ENCODE peak calls at places on chromosomes 4 and X, in seven cellular contexts. O is SK-N-SH, Z is HCT116, Q is NT2/D1, J is HepG2, F is GM12878, P is K562. Y is an unnamed sample.

GRCh38 chr4:174631901-174632758 is 109.8 kb upstream of the HPGD start:
- DNase-seq in O (peak), Z (peak), Q (peak), J (peak), F (no peak), P (peak), Y (no peak)

GRCh38 chr4:148834804-148835598 is 392.8 kb upstream of the NR3C2 start:
- DNase-seq in O (no peak), Z (no peak), Q (no peak), J (no peak), F (no peak), P (no peak), Y (no peak)

GRCh38 chrX:101460669-101461068 is 24.6 kb upstream of the ARMCX4 start:
- DNase-seq in O (no peak), Z (no peak), Q (no peak), J (no peak), F (no peak), P (no peak), Y (no peak)

GRCh38 chr4:184598753-184599491 is 50.3 kb downstream of the CASP3 start:
- DNase-seq in O (no peak), Z (no peak), Q (no peak), J (no peak), F (no peak), P (no peak), Y (no peak)

GRCh38 chr4:177108708-177109107 is 201.0 kb upstream of the NEIL3 start:
- DNase-seq in O (no peak), Z (no peak), Q (no peak), J (no peak), F (no peak), P (no peak), Y (no peak)

GRCh38 chr4:781493-782216 is 44.3 kb downstream of the CPLX1 start:
- DNase-seq in O (peak), Z (peak), Q (peak), J (peak), F (peak), P (peak), Y (peak)

GRCh38 chr4:170243662-170244288 is 154.0 kb upstream of the AADAT start:
- DNase-seq in O (no peak), Z (no peak), Q (no peak), J (no peak), F (no peak), P (no peak), Y (no peak)

GRCh38 chr4:7101692-7102515 is 34.0 kb upstream of the GRPEL1 start:
- DNase-seq in O (peak), Z (peak), Q (peak), J (peak), F (no peak), P (peak), Y (peak)

GRCh38 chrX:7582191-7582590 is 260.8 kb upstream of the VCX start:
- DNase-seq in O (no peak), Z (no peak), Q (no peak), J (no peak), F (no peak), P (no peak), Y (no peak)

GRCh38 chr4:73676881-73677323 is 56.7 kb upstream of the RASSF6 start:
- DNase-seq in O (no peak), Z (no peak), Q (no peak), J (no peak), F (peak), P (no peak), Y (no peak)

GRCh38 chrX:9342581-9343051 is 122.2 kb upstream of the TBL1X start:
- DNase-seq in O (peak), Z (peak), Q (peak), J (peak), F (no peak), P (peak), Y (peak)
- H3K9ac ChIP-seq in O (no peak), Z (peak), Q (peak), J (peak), F (no peak), P (peak), Y (peak)

GRCh38 chr4:68494688-68495087 is 47.4 kb downstream of the TMPRSS11E start:
- DNase-seq in O (no peak), Z (no peak), Q (no peak), J (no peak), F (no peak), P (no peak), Y (no peak)

GRCh38 chr4:68499021-68499420 is 51.8 kb downstream of the TMPRSS11E start:
- DNase-seq in O (no peak), Z (no peak), Q (no peak), J (no peak), F (no peak), P (no peak), Y (no peak)

DNA sequence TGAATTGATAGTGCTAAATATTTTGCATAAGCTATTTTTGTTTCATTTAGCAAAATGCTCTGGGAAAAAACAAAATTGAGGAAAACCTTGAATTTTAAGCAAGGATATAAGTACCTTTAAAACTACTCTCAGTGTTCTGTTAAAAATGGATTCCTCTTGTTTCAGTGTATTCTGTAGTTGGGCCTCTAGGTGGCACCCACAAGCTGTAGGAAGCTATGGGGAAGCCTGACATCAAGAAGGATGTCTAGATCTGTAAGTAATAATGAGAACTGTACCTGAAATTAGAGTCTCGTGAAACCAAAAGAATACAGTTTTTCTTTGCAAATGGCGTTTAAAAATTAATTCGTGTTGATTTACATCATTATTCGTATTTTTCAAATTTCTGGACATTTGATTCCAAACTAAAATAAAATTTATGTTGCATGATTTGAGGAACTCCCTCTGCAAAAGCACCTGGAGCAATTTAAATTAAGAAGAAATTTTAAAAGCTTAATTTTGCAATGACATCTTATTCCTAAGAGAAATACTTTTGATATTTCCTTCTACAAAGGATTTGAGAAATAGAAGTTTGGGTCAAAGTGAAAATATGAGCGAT is 51.2 kb downstream of the TMPRSS11E start:
- DNase-seq in O (peak), Z (peak), Q (peak), J (peak), F (peak), P (peak), Y (peak)
- TF ChIP-seq YY1 in O (no peak), Z (no peak), Q (no peak), J (peak), F (peak), P (no peak), Y (peak)

GRCh38 chr4:181957088-181957487 is 286.1 kb upstream of the TENM3 start:
- DNase-seq in O (no peak), Z (no peak), Q (no peak), J (no peak), F (no peak), P (no peak), Y (no peak)

GRCh38 chr4:181960384-181960783 is 282.8 kb upstream of the TENM3 start:
- DNase-seq in O (no peak), Z (no peak), Q (no peak), J (no peak), F (no peak), P (no peak), Y (no peak)

GRCh38 chr4:181958435-181958834 is 284.8 kb upstream of the TENM3 start:
- DNase-seq in O (no peak), Z (no peak), Q (no peak), J (no peak), F (no peak), P (no peak), Y (no peak)

GRCh38 chr4:181959121-181959520 is 284.1 kb upstream of the TENM3 start:
- DNase-seq in O (no peak), Z (no peak), Q (no peak), J (no peak), F (no peak), P (no peak), Y (no peak)

GRCh38 chr4:181956502-181956901 is 286.7 kb upstream of the TENM3 start:
- DNase-seq in O (no peak), Z (no peak), Q (no peak), J (no peak), F (no peak), P (no peak), Y (no peak)
- H3K9ac ChIP-seq in O (no peak), Z (no peak), Q (no peak), J (no peak), F (no peak), P (no peak), Y (no peak)

DNA sequence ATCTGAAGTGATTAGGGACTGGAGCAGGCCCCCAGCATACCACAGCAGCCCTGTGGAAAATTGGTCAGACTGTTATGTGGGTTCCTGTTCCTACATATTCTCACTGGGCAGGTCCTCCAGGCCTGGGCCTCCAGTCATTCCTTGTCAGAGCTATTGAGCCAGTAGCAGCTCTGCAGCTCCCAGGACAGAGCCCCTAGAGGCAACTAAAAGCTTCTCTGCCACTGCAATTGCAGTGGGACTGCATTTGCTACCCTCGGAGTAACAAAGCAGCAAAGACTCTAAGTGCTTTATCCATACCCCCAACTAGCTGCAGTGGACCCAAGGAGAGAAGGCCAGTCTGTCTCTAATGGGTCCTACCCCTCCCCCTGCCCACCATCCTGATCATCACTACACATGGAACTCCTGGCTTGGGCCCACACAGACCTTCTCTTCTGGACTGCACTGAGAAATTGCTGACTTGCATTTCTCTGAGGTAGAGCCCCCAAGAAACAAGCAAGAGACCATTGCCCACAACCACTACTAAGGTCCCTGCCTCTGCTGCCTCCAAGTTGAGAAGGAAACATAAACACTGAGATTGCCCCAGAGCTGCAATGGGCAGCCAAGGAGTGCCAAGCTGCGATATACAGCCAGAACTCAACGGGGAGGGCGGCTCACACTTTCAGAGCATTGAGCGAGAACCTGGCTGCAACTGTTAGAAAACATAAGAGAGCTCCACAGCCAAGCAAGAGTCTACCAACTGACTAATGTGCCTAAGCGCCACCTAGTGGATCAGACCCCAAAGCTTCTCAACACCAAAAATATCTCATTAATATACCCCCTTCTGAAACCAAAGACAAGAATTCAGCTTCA is 738.7 kb upstream of the NDST4 start:
- DNase-seq in O (peak), Z (peak), Q (peak), J (peak), F (peak), P (peak), Y (peak)
- TF ChIP-seq YY1 in O (no peak), Z (no peak), Q (no peak), J (no peak), F (no peak), P (no peak), Y (no peak)

GRCh38 chr4:71230258-71230594 is 108.6 kb upstream of the SLC4A4 start:
- DNase-seq in O (no peak), Z (no peak), Q (no peak), J (no peak), F (no peak), P (no peak), Y (no peak)
- H3K9ac ChIP-seq in O (no peak), Z (no peak), Q (no peak), J (no peak), F (no peak), P (no peak), Y (no peak)

GRCh38 chr4:152223600-152223999 is 312.3 kb downstream of the FBXW7 start:
- DNase-seq in O (no peak), Z (no peak), Q (no peak), J (no peak), F (no peak), P (no peak), Y (no peak)

GRCh38 chr4:152224223-152224622 is 311.7 kb downstream of the FBXW7 start:
- DNase-seq in O (no peak), Z (no peak), Q (no peak), J (no peak), F (no peak), P (no peak), Y (no peak)

GRCh38 chr4:152217896-152218295 is 318.0 kb downstream of the FBXW7 start:
- DNase-seq in O (no peak), Z (no peak), Q (no peak), J (no peak), F (no peak), P (no peak), Y (no peak)

GRCh38 chr4:152221816-152222516 is 313.9 kb downstream of the FBXW7 start:
- DNase-seq in O (no peak), Z (no peak), Q (no peak), J (no peak), F (no peak), P (no peak), Y (no peak)

DNA sequence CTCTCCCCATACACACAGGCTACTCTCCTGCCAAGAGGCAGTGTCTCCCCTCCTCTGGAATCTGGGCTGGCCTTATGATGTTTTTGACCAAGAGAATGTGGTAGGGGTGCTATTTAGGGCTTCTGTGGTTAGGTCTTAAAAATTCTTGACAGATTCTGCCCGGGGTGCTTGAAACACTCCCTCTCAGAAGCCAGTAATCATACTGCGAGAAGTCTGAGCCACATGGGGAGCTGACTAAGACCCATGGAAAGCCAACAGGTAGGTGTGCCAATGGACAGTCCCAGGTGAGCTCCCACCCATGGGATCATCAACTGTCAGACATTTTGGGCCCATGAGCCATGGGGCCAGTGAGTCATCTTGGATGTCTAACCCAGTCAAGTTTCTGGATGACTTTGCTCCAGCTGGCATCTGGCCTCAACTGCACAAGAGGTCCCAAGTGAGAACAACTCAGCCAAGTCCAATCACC is 315.7 kb downstream of the FBXW7 start:
- DNase-seq in O (no peak), Z (no peak), Q (no peak), J (no peak), F (no peak), P (no peak), Y (no peak)
- TF ChIP-seq YY1 in O (no peak), Z (no peak), Q (no peak), J (no peak), F (peak), P (no peak), Y (no peak)

GRCh38 chrX:77009691-77010090 is 437.5 kb upstream of the FGF16 start:
- DNase-seq in O (no peak), Z (no peak), Q (no peak), J (no peak), F (no peak), P (no peak), Y (no peak)
- H3K9ac ChIP-seq in O (no peak), Z (no peak), Q (no peak), J (no peak), F (no peak), P (no peak), Y (no peak)

DNA sequence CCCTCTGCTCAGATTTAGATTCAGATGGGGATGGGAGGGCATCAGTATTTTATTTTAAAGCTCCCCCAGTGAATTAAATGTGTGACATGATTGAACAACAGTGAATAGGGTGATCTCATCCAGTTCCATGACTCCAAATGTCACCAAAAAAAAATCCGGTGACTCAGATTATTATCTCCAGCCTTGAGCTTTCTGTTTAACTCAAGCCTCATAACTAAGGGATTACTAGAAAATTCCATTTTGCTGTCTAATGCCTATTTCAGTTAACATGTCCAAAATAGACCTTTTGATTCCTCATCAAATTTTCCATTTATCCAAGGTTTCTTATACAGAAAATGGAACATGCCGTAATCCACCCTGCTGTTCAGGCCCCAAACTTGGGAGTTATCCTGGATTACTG is 121.9 kb upstream of the TMEM47 start:
- DNase-seq in O (no peak), Z (no peak), Q (no peak), J (no peak), F (no peak), P (no peak), Y (no peak)
- TF ChIP-seq YY1 in O (no peak), Z (no peak), Q (no peak), J (no peak), F (no peak), P (no peak), Y (no peak)

GRCh38 chr4:71188197-71188625 is 150.6 kb upstream of the SLC4A4 start:
- DNase-seq in O (no peak), Z (no peak), Q (no peak), J (no peak), F (no peak), P (no peak), Y (no peak)

GRCh38 chr4:71187399-71188196 is 151.2 kb upstream of the SLC4A4 start:
- DNase-seq in O (no peak), Z (no peak), Q (no peak), J (no peak), F (no peak), P (no peak), Y (no peak)

GRCh38 chr4:71188951-71189350 is 149.9 kb upstream of the SLC4A4 start:
- DNase-seq in O (no peak), Z (no peak), Q (no peak), J (no peak), F (no peak), P (no peak), Y (no peak)

GRCh38 chr4:71186566-71187398 is 152.0 kb upstream of the SLC4A4 start:
- DNase-seq in O (peak), Z (no peak), Q (no peak), J (no peak), F (no peak), P (no peak), Y (no peak)

GRCh38 chr4:71189471-71189870 is 149.3 kb upstream of the SLC4A4 start:
- DNase-seq in O (no peak), Z (no peak), Q (no peak), J (no peak), F (no peak), P (no peak), Y (no peak)
- H3K9ac ChIP-seq in O (no peak), Z (no peak), Q (no peak), J (no peak), F (no peak), P (no peak), Y (no peak)

DNA sequence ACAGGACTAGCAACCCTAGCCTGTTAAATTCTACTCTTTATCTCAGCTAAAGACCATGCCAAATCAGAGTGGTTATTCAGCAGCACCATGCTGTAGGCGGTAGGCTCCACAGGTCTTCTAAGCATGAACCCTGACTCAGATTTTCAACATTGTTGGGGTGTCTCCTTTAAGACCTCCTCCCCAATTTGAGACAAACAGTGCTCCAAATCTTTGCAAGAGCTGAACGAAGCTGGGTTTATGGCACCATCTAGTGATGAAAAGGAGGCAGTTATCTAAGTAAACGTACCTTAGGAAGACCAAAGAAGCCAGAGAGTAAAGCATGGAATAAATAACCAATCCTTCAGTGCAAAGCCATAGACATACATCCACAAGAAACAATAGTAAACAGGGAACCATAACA is 334.5 kb upstream of the SLC7A11 start:
- DNase-seq in O (no peak), Z (peak), Q (no peak), J (peak), F (no peak), P (peak), Y (no peak)
- TF ChIP-seq YY1 in O (no peak), Z (peak), Q (no peak), J (no peak), F (no peak), P (no peak), Y (no peak)